ENCODE peak calls at places on chromosomes 7 and 10, in seven cellular contexts. X is H1, Q is endothelial cell of umbilical vein, H is K562, R is HepG2, Y is HCT116, Z is GM12878. A is an unnamed sample.

GRCh38 chr7:5491251-5492044 is 67.8 kb upstream of the TNRC18 start:
- DNase-seq in Y (no peak), H (no peak), Z (no peak), Q (no peak), X (no peak), R (no peak), A (no peak)

GRCh38 chr10:126372359-126372758 is 15.9 kb downstream of the ADAM12 start:
- DNase-seq in R (no peak), H (no peak), X (no peak), Z (no peak), Q (no peak), Y (no peak), A (no peak)

GRCh38 chr10:70575874-70576802 is 26.4 kb downstream of the PRF1 start:
- DNase-seq in H (peak), R (peak), X (no peak), Z (peak), Y (peak), Q (no peak), A (no peak)

GRCh38 chr7:148883233-148884048 is 650 bp downstream of the EZH2 start:
- DNase-seq in R (no peak), Z (no peak), Y (no peak), H (peak), X (peak), Q (peak), A (no peak)

GRCh38 chr7:152054377-152055230 is 29.1 kb downstream of the GALNT11 start:
- DNase-seq in H (no peak), X (no peak), R (peak), Q (no peak), Y (no peak), Z (no peak), A (no peak)

GRCh38 chr10:17838080-17838634 is 29.0 kb downstream of the MRC1 start:
- DNase-seq in Y (no peak), H (no peak), Z (no peak), X (no peak), R (no peak), Q (no peak), A (no peak)

GRCh38 chr7:332646-333398 is 42.9 kb downstream of the FOXL3 start:
- DNase-seq in R (peak), H (peak), Y (peak), Z (no peak), Q (peak), X (peak), A (no peak)

GRCh38 chr7:26202019-26202985 is 757 bp downstream of the CBX3 start:
- DNase-seq in Q (peak), Y (no peak), Z (no peak), H (peak), R (no peak), X (no peak), A (no peak)

GRCh38 chr7:31066516-31067130 is 14.5 kb downstream of the ADCYAP1R1 start:
- DNase-seq in R (no peak), H (no peak), X (no peak), Z (no peak), Y (no peak), Q (no peak), A (no peak)

GRCh38 chr10:3071405-3072198 is 4.3 kb downstream of the PFKP start:
- DNase-seq in H (peak), R (no peak), X (no peak), Q (peak), Z (no peak), Y (peak), A (no peak)

GRCh38 chr10:91035650-91036292 is 114.9 kb upstream of the ANKRD1 start:
- DNase-seq in Y (no peak), R (no peak), Q (no peak), Z (no peak), X (no peak), H (no peak), A (no peak)

GRCh38 chr7:29243777-29244655 is 49.4 kb downstream of the CHN2 start:
- DNase-seq in Q (no peak), R (no peak), Z (peak), H (peak), X (peak), Y (peak), A (no peak)

GRCh38 chr10:18325889-18326531 is 185.8 kb downstream of the CACNB2 start:
- DNase-seq in Z (no peak), Y (no peak), Q (no peak), X (no peak), H (no peak), R (no peak), A (no peak)

GRCh38 chr7:2794836-2795636 is 49.1 kb downstream of the GNA12 start:
- DNase-seq in X (no peak), H (no peak), Z (no peak), Q (no peak), R (no peak), Y (no peak), A (no peak)

GRCh38 chr7:28573059-28573553 is 160.8 kb downstream of the CREB5 start:
- DNase-seq in H (no peak), Y (no peak), R (peak), Q (peak), Z (no peak), X (no peak), A (no peak)

GRCh38 chr7:52961084-52961483 is 74.3 kb upstream of the POM121L12 start:
- DNase-seq in X (no peak), R (no peak), Y (no peak), H (no peak), Z (no peak), Q (peak), A (no peak)

GRCh38 chr7:156640949-156641485 is 443 bp downstream of the RNF32 start:
- DNase-seq in Y (peak), H (peak), X (no peak), Z (no peak), R (no peak), Q (no peak), A (no peak)

GRCh38 chr7:80151274-80151665 is 16.6 kb downstream of the GNAI1 start:
- DNase-seq in R (no peak), X (no peak), Y (no peak), Z (no peak), H (no peak), Q (no peak), A (no peak)

GRCh38 chr10:88478256-88478655 is 104.9 kb downstream of the RNLS start:
- DNase-seq in R (no peak), Q (no peak), X (no peak), H (no peak), Z (no peak), Y (no peak), A (no peak)

GRCh38 chr7:91519241-91520200 is 255.3 kb downstream of the FZD1 start:
- DNase-seq in Z (no peak), Y (no peak), H (no peak), R (no peak), Q (no peak), X (no peak), A (no peak)

GRCh38 chr10:24483701-24484100 is 240.0 kb downstream of the ARHGAP21 start:
- DNase-seq in X (no peak), Z (no peak), Q (no peak), R (no peak), H (no peak), Y (peak), A (no peak)

DNA sequence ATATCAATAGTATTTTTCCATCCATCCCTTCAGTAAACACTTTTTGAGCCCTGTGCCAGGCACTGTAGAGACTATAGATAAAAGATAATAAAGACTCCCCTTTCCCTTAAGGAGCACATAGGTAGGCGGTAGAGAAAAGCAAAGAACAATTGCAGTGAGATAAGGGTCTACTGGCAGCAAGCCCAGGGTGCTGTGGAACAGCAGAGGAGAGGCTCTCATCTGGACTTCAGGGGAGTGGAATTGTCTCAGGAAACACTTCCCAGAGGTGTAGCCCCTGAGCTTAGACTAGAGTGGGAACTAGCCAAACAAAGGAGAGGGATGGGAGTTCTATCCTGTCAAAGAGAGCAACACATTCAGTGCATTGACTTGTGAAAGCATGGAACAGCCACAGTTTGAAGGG is 102.0 kb downstream of the NRF1 start:
- DNase-seq in X (no peak), Q (peak), Z (no peak), H (peak), Y (no peak), R (no peak), A (no peak)
- TF ChIP-seq POLR2AphosphoS5 in X (no peak), Q (no peak), Z (no peak), H (no peak), Y (no peak), R (no peak), A (no peak)

DNA sequence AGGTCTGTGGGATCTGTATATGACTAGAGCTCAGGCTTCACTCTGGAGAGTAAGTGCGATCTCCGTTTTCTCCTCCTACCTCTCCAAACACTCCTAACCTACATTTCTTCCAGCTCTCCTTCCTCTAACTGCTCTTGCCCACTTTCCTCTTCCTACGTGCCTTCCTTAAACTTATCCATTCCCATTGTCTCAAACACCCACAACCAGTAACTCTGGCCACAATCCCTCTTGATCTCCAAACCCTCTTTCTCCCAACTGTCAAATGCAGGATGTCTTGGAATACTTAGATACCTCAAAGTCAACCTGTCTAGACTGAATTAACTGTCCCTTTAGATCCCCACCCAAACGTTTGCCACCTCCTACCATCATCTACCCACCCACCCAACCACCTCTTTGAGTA is 213.7 kb upstream of the KMT2E start:
- DNase-seq in H (no peak), R (no peak), Y (no peak), X (no peak), Z (no peak), Q (no peak), A (no peak)
- H3K9ac ChIP-seq in H (no peak), R (no peak), Y (no peak), X (no peak), Z (no peak), Q (no peak), A (no peak)

DNA sequence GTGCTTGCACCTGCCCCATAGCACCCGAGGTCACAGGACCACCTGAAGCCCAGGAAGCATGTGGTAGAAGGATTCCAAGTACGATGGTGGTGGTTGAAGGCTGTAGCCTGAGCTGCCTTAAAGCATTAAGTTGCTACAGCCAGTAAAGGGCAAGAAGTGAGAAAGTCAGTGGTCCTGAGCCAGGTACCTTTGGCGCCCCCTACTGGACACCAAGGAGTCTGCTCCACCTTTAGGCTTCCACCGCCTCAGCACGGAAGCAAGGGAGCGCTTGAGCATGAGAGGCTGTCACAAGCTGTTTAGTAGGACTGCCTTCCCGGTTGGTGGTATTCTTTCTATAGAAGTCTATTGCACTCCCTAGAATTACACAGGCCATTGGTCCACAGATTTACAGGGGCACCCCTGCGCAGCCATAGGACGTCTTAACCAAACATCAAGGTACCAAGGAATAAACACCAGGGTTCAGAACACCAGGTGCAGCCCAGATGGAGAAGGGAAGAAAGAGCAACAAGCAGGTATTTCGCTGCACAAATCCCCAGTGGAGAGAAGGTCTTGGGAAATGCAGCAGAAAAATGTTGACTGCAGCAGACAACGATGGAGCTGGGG is 2.2 kb downstream of the CRTAC1 start:
- DNase-seq in Z (no peak), Q (peak), X (peak), Y (peak), R (peak), H (peak), A (no peak)
- TF ChIP-seq EZH2 in Z (no peak), Q (no peak), X (no peak), Y (no peak), R (no peak), H (no peak), A (no peak)

GRCh38 chr10:4535531-4535930 is 290.5 kb upstream of the AKR1E2 start:
- DNase-seq in R (no peak), Z (no peak), Y (no peak), Q (no peak), H (no peak), X (no peak), A (no peak)

GRCh38 chr10:4532467-4532866 is 293.5 kb upstream of the AKR1E2 start:
- DNase-seq in Y (no peak), X (no peak), H (no peak), Q (no peak), Z (no peak), R (no peak), A (no peak)

GRCh38 chr10:4529266-4529665 is 296.7 kb upstream of the AKR1E2 start:
- DNase-seq in Q (no peak), R (no peak), H (no peak), X (no peak), Z (no peak), Y (no peak), A (no peak)

GRCh38 chr10:4532976-4533375 is 293.0 kb upstream of the AKR1E2 start:
- DNase-seq in Y (no peak), R (no peak), Z (no peak), X (no peak), Q (no peak), H (no peak), A (no peak)

GRCh38 chr10:4533626-4534025 is 292.4 kb upstream of the AKR1E2 start:
- DNase-seq in X (no peak), Y (no peak), Z (no peak), Q (no peak), H (no peak), R (no peak), A (no peak)
- TF ChIP-seq POLR2AphosphoS5 in X (no peak), Y (no peak), Z (no peak), Q (no peak), H (no peak), R (no peak), A (no peak)

GRCh38 chr7:131502810-131503545 is 53.5 kb downstream of the PODXL start:
- DNase-seq in X (no peak), H (peak), Z (no peak), R (peak), Q (no peak), Y (no peak), A (no peak)
- H3K9ac ChIP-seq in X (no peak), H (peak), Z (no peak), R (peak), Q (no peak), Y (no peak), A (no peak)

GRCh38 chr10:117138838-117139580 is 939 bp upstream of the VAX1 start:
- DNase-seq in Z (no peak), X (peak), R (no peak), Q (no peak), Y (no peak), H (no peak), A (no peak)

GRCh38 chr10:117143424-117143823 is 5.4 kb upstream of the VAX1 start:
- DNase-seq in R (no peak), H (no peak), Z (no peak), X (no peak), Q (no peak), Y (no peak), A (no peak)

GRCh38 chr10:117139581-117140524 is 1.8 kb upstream of the VAX1 start:
- DNase-seq in R (no peak), X (peak), Y (no peak), Q (no peak), Z (peak), H (no peak), A (no peak)

GRCh38 chr10:117137911-117138642 is at the start of gene VAX1:
- DNase-seq in H (no peak), Z (no peak), X (peak), Y (no peak), Q (no peak), R (no peak), A (no peak)

DNA sequence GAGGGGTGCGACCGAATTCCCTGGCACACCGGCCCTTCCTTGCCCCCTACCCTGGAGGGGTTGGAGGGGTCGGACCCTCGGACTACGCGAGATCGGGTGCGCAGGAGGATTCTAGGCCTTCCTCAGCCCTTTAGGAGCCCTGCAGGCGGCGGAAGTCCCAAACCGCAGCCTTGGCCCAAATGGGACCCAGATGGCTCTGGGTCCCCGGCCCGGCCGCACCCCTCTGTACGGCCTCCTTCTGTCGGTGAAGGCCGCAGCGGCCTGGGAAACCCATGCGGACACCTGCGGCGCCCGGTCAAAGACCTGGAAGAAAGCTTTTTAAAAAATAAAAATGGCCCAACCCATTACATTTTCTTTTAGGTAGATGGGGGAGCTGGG is 2.4 kb upstream of the VAX1 start:
- DNase-seq in H (no peak), Y (no peak), R (no peak), Q (no peak), Z (no peak), X (peak), A (no peak)
- TF ChIP-seq EZH2 in H (no peak), Y (no peak), R (no peak), Q (no peak), Z (no peak), X (peak), A (no peak)

GRCh38 chr7:107931740-107932515 is 40.9 kb downstream of the DLD start:
- DNase-seq in Q (no peak), Y (no peak), H (no peak), Z (no peak), X (no peak), R (no peak), A (no peak)

GRCh38 chr7:107932851-107933250 is 41.9 kb downstream of the DLD start:
- DNase-seq in Y (no peak), H (no peak), Q (no peak), X (no peak), Z (no peak), R (no peak), A (no peak)

GRCh38 chr7:107936312-107936711 is 45.3 kb downstream of the DLD start:
- DNase-seq in Z (no peak), Q (no peak), Y (no peak), H (no peak), X (no peak), R (no peak), A (no peak)

GRCh38 chr7:107934991-107935770 is 44.2 kb downstream of the DLD start:
- DNase-seq in R (no peak), Q (no peak), Y (no peak), H (no peak), Z (no peak), X (no peak), A (no peak)

GRCh38 chr7:107933386-107934013 is 42.5 kb downstream of the DLD start:
- DNase-seq in H (no peak), Q (no peak), X (no peak), Y (no peak), R (no peak), Z (no peak), A (no peak)
- TF ChIP-seq POLR2AphosphoS5 in H (no peak), Q (no peak), X (no peak), Y (no peak), R (no peak), Z (no peak), A (no peak)

DNA sequence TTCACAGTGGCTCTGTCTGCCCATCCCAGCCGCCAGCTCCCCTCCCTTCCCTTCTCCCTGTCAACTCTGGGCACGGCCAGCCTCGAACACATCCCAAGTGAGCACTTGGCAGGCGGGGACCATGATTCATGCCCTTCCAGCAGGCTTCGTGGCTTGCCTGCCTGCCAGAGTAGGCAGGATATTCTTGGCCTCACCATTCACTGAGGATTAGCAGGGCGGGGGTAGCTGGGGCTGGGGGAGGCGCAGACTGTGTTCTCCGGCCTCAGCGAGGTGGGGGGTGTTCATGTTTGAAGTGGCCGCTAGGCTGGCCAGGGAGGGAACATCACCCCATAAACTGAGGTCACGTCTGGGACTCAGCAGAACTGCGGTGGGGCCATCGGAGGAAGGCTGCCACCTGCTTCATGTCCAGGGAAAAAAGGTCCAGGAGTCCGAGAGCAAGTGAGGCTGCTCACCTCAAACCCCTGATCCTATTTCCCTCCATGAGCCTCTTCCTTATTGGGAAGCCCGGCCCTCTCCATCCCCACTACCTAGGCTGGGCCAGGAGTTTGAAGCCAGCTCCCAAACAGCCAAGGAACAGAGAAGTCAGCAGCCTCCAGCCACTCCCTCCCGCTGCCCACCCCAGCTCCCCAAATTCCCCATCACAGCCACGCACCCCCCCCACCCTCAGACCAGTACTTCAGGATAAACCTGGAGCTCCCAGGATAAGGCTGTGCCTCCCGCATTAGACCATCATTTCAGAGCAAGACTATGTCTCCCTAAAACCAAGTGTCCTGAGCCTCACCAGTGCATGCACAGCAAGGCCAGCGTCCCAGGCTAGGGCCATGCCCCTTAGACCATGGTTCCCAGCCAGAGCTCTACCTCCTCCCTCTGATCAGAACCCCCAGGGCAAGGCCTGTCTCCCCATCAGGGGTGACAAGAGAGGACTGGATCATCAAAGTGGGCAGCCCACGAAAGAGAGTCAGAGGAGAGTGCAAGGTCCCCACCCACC is 42.8 kb upstream of the RABGEF1 start:
- DNase-seq in H (no peak), Z (no peak), Y (no peak), R (peak), X (no peak), Q (no peak), A (no peak)
- H3K9ac ChIP-seq in H (peak), Z (no peak), Y (no peak), R (no peak), X (no peak), Q (no peak), A (no peak)